ENCODE peak calls at places on chromosomes 3 and 15, in ten cellular contexts. E is amygdala; R is smooth muscle cell of the brain vasculature; Z is A549; S is SHP77; M is dorsolateral prefrontal cortex; J is immature natural killer cell; W is activated effector memory CD4-positive, alpha-beta T cell treated with anti-CD3 and anti-CD28 coated beads, Interleukin-2, amount 50 U/mL, for 16 hours; L is neural progenitor cell; K is AG09319. D is an unnamed sample.

GRCh38 chr3:33420966-33421365 is 19.2 kb downstream of the UBP1 start:
- DNase-seq in E (no peak), R (no peak), Z (peak), S (no peak), M (no peak), J (no peak), W (no peak), L (no peak), K (no peak), D (no peak)

GRCh38 chr3:158770254-158771017 is 31.4 kb upstream of the MFSD1 start:
- DNase-seq in E (no peak), R (no peak), Z (peak), S (no peak), M (no peak), J (no peak), W (no peak), L (no peak), K (no peak), D (no peak)

GRCh38 chr3:88742066-88742465 is 365.4 kb upstream of the EPHA3 start:
- DNase-seq in E (no peak), R (no peak), Z (no peak), S (no peak), M (no peak), J (no peak), W (no peak), L (no peak), K (no peak), D (no peak)

GRCh38 chr3:25938566-25939325 is 148.9 kb downstream of the OXSM start:
- DNase-seq in E (no peak), R (no peak), Z (no peak), S (no peak), M (no peak), J (no peak), W (no peak), L (no peak), K (no peak), D (no peak)

GRCh38 chr15:70690491-70691281 is 72.7 kb downstream of the UACA start:
- DNase-seq in E (no peak), R (no peak), Z (peak), S (no peak), M (no peak), J (no peak), W (no peak), L (no peak), K (no peak), D (no peak)

GRCh38 chr15:70956596-70956995 is 64.0 kb downstream of the LRRC49 start:
- DNase-seq in E (no peak), R (no peak), Z (no peak), S (no peak), M (no peak), J (no peak), W (no peak), L (no peak), K (no peak), D (no peak)

GRCh38 chr3:122188758-122189157 is 5.3 kb downstream of the CASR start:
- DNase-seq in E (no peak), R (no peak), Z (no peak), S (no peak), M (no peak), J (no peak), W (no peak), L (no peak), K (no peak), D (no peak)

GRCh38 chr15:101554115-101554915 is 64.8 kb upstream of the PCSK6 start:
- DNase-seq in E (no peak), R (no peak), Z (no peak), S (no peak), M (no peak), J (no peak), W (no peak), L (no peak), K (no peak), D (no peak)

GRCh38 chr3:46709147-46709654 is 8.0 kb downstream of the TMIE start:
- DNase-seq in E (no peak), R (no peak), Z (no peak), S (no peak), M (no peak), J (no peak), W (peak), L (no peak), K (no peak), D (peak)

GRCh38 chr3:172285844-172286243 is 162.4 kb downstream of the GHSR start:
- DNase-seq in E (no peak), R (no peak), Z (no peak), S (no peak), M (no peak), J (no peak), W (no peak), L (no peak), K (no peak), D (no peak)

GRCh38 chr3:150743508-150743907 is 19.5 kb downstream of the SIAH2 start:
- DNase-seq in E (no peak), R (no peak), Z (peak), S (no peak), M (no peak), J (no peak), W (no peak), L (no peak), K (no peak), D (no peak)

GRCh38 chr3:31255007-31255603 is 277.6 kb upstream of the STT3B start:
- DNase-seq in E (no peak), R (no peak), Z (no peak), S (no peak), M (no peak), J (no peak), W (no peak), L (no peak), K (no peak), D (no peak)

GRCh38 chr3:143109861-143110260 is 9.7 kb upstream of the CHST2 start:
- DNase-seq in E (no peak), R (no peak), Z (no peak), S (no peak), M (no peak), J (no peak), W (no peak), L (no peak), K (no peak), D (no peak)

GRCh38 chr3:85255954-85256353 is 297.2 kb downstream of the CADM2 start:
- DNase-seq in E (no peak), R (no peak), Z (no peak), S (peak), M (peak), J (no peak), W (no peak), L (peak), K (no peak), D (no peak)

GRCh38 chr15:87792250-87793030 is 464.1 kb downstream of the NTRK3 start:
- DNase-seq in E (no peak), R (no peak), Z (no peak), S (no peak), M (no peak), J (no peak), W (no peak), L (no peak), K (no peak), D (no peak)

GRCh38 chr3:194979173-194979572 is 291.8 kb downstream of the XXYLT1 start:
- DNase-seq in E (no peak), R (no peak), Z (no peak), S (no peak), M (no peak), J (no peak), W (no peak), L (no peak), K (no peak), D (no peak)

D was measured in 8988T.